ENCODE peak calls at places on chromosomes 3 and 15, in six cellular contexts. One of them, this sample, is unnamed.

GRCh38 chr15:61906961-61907752 is 153.1 kb downstream of the VPS13C start:
- DNase-seq in H1: no peak
- DNase-seq in H9: no peak
- DNase-seq in trophoblast cell: no peak
- DNase-seq in IMR-90: peak
- DNase-seq in mesenchymal stem cell: no peak
- DNase-seq in this sample: no peak

GRCh38 chr3:8658326-8659212 is 14.0 kb upstream of the SSUH2 start:
- DNase-seq in H9: no peak
- DNase-seq in H1: no peak
- DNase-seq in trophoblast cell: no peak
- DNase-seq in IMR-90: peak
- DNase-seq in mesenchymal stem cell: no peak
- DNase-seq in this sample: no peak

GRCh38 chr3:177968891-177969290 is 567.3 kb upstream of the KCNMB2 start:
- DNase-seq in mesenchymal stem cell: no peak
- DNase-seq in H1: no peak
- DNase-seq in IMR-90: peak
- DNase-seq in trophoblast cell: peak
- DNase-seq in H9: no peak
- DNase-seq in this sample: no peak

GRCh38 chr3:86418861-86419260 is 572.1 kb downstream of the VGLL3 start:
- DNase-seq in mesenchymal stem cell: no peak
- DNase-seq in H9: no peak
- DNase-seq in H1: no peak
- DNase-seq in trophoblast cell: no peak
- DNase-seq in IMR-90: no peak
- DNase-seq in this sample: no peak

GRCh38 chr3:180548050-180548449 is 53.9 kb upstream of the TTC14 start:
- DNase-seq in H1: no peak
- DNase-seq in IMR-90: no peak
- DNase-seq in trophoblast cell: no peak
- DNase-seq in mesenchymal stem cell: no peak
- DNase-seq in H9: no peak
- DNase-seq in this sample: no peak

GRCh38 chr3:116707531-116707930 is 2.0 kb upstream of the TUSC7 start:
- DNase-seq in H9: no peak
- DNase-seq in trophoblast cell: no peak
- DNase-seq in mesenchymal stem cell: no peak
- DNase-seq in IMR-90: no peak
- DNase-seq in H1: no peak
- DNase-seq in this sample: no peak

GRCh38 chr3:29282431-29283296 is 1.8 kb downstream of the RBMS3 start:
- DNase-seq in trophoblast cell: no peak
- DNase-seq in H1: no peak
- DNase-seq in IMR-90: peak
- DNase-seq in H9: no peak
- DNase-seq in mesenchymal stem cell: peak
- DNase-seq in this sample: no peak

GRCh38 chr3:29503969-29504368 is 223.1 kb downstream of the RBMS3 start:
- DNase-seq in H9: no peak
- DNase-seq in trophoblast cell: no peak
- DNase-seq in mesenchymal stem cell: peak
- DNase-seq in H1: no peak
- DNase-seq in IMR-90: peak
- DNase-seq in this sample: no peak

GRCh38 chr3:84108442-84108971 is 850.3 kb upstream of the CADM2 start:
- DNase-seq in H1: no peak
- DNase-seq in mesenchymal stem cell: peak
- DNase-seq in trophoblast cell: no peak
- DNase-seq in IMR-90: peak
- DNase-seq in H9: no peak
- DNase-seq in this sample: no peak

GRCh38 chr3:170585008-170585936 is 603 bp downstream of the SLC7A14 start:
- DNase-seq in H1: no peak
- DNase-seq in trophoblast cell: no peak
- DNase-seq in H9: peak
- DNase-seq in mesenchymal stem cell: peak
- DNase-seq in IMR-90: peak
- DNase-seq in this sample: no peak

GRCh38 chr15:56082263-56082761 is 88.9 kb upstream of the NEDD4 start:
- DNase-seq in H1: no peak
- DNase-seq in mesenchymal stem cell: no peak
- DNase-seq in trophoblast cell: peak
- DNase-seq in IMR-90: no peak
- DNase-seq in H9: no peak
- DNase-seq in this sample: no peak

GRCh38 chr3:187130346-187131066 is 8.8 kb downstream of the RPL39L start:
- DNase-seq in mesenchymal stem cell: peak
- DNase-seq in H9: no peak
- DNase-seq in IMR-90: peak
- DNase-seq in H1: no peak
- DNase-seq in trophoblast cell: no peak
- DNase-seq in this sample: no peak

GRCh38 chr3:14410501-14411165 is 8.2 kb downstream of the SLC6A6 start:
- DNase-seq in trophoblast cell: peak
- DNase-seq in IMR-90: peak
- DNase-seq in mesenchymal stem cell: peak
- DNase-seq in H1: no peak
- DNase-seq in H9: no peak
- DNase-seq in this sample: no peak

GRCh38 chr3:121629601-121630000 is 31.1 kb downstream of the HCLS1 start:
- DNase-seq in H9: no peak
- DNase-seq in IMR-90: no peak
- DNase-seq in H1: no peak
- DNase-seq in trophoblast cell: no peak
- DNase-seq in mesenchymal stem cell: no peak
- DNase-seq in this sample: no peak

GRCh38 chr15:53447053-53447574 is 312.3 kb downstream of the WDR72 start:
- DNase-seq in IMR-90: no peak
- DNase-seq in H1: no peak
- DNase-seq in H9: no peak
- DNase-seq in mesenchymal stem cell: no peak
- DNase-seq in trophoblast cell: no peak
- DNase-seq in this sample: no peak
- H3K9ac ChIP-seq in IMR-90: no peak
- H3K9ac ChIP-seq in H1: no peak
- H3K9ac ChIP-seq in H9: no peak
- H3K9ac ChIP-seq in mesenchymal stem cell: no peak
- H3K9ac ChIP-seq in trophoblast cell: no peak
- H3K9ac ChIP-seq in this sample: no peak

GRCh38 chr15:25860885-25861866 is 2.0 kb downstream of the ATP10A start:
- DNase-seq in IMR-90: no peak
- DNase-seq in trophoblast cell: no peak
- DNase-seq in mesenchymal stem cell: no peak
- DNase-seq in H1: no peak
- DNase-seq in H9: no peak
- DNase-seq in this sample: no peak

GRCh38 chr15:25863968-25864580 is 947 bp upstream of the ATP10A start:
- DNase-seq in trophoblast cell: no peak
- DNase-seq in IMR-90: no peak
- DNase-seq in mesenchymal stem cell: no peak
- DNase-seq in H1: no peak
- DNase-seq in H9: no peak
- DNase-seq in this sample: no peak

GRCh38 chr15:25862087-25862468 is 1.0 kb downstream of the ATP10A start:
- DNase-seq in mesenchymal stem cell: no peak
- DNase-seq in H1: no peak
- DNase-seq in H9: peak
- DNase-seq in IMR-90: peak
- DNase-seq in trophoblast cell: no peak
- DNase-seq in this sample: no peak

GRCh38 chr15:25863067-25863967 is at the start of gene ATP10A:
- DNase-seq in H1: no peak
- DNase-seq in IMR-90: peak
- DNase-seq in trophoblast cell: no peak
- DNase-seq in H9: peak
- DNase-seq in mesenchymal stem cell: peak
- DNase-seq in this sample: peak

GRCh38 chr15:25862469-25863066 is 559 bp downstream of the ATP10A start:
- DNase-seq in mesenchymal stem cell: no peak
- DNase-seq in H1: no peak
- DNase-seq in H9: peak
- DNase-seq in IMR-90: no peak
- DNase-seq in trophoblast cell: no peak
- DNase-seq in this sample: no peak
- H3K14ac ChIP-seq in mesenchymal stem cell: no peak
- H3K14ac ChIP-seq in H1: no peak
- H3K14ac ChIP-seq in H9: peak
- H3K14ac ChIP-seq in IMR-90: peak
- H3K14ac ChIP-seq in trophoblast cell: no peak
- H3K14ac ChIP-seq in this sample: peak

GRCh38 chr3:101827211-101828174 is 21.8 kb upstream of the NFKBIZ start:
- DNase-seq in trophoblast cell: peak
- DNase-seq in mesenchymal stem cell: peak
- DNase-seq in H1: no peak
- DNase-seq in IMR-90: peak
- DNase-seq in H9: peak
- DNase-seq in this sample: peak

GRCh38 chr3:101823525-101823924 is 25.8 kb upstream of the NFKBIZ start:
- DNase-seq in IMR-90: no peak
- DNase-seq in H9: no peak
- DNase-seq in mesenchymal stem cell: no peak
- DNase-seq in H1: no peak
- DNase-seq in trophoblast cell: no peak
- DNase-seq in this sample: no peak

GRCh38 chr3:101828289-101828688 is 21.0 kb upstream of the NFKBIZ start:
- DNase-seq in trophoblast cell: no peak
- DNase-seq in mesenchymal stem cell: no peak
- DNase-seq in H1: no peak
- DNase-seq in H9: no peak
- DNase-seq in IMR-90: no peak
- DNase-seq in this sample: no peak

GRCh38 chr3:101824691-101825090 is 24.6 kb upstream of the NFKBIZ start:
- DNase-seq in IMR-90: no peak
- DNase-seq in H1: no peak
- DNase-seq in H9: no peak
- DNase-seq in trophoblast cell: no peak
- DNase-seq in mesenchymal stem cell: no peak
- DNase-seq in this sample: no peak

DNA sequence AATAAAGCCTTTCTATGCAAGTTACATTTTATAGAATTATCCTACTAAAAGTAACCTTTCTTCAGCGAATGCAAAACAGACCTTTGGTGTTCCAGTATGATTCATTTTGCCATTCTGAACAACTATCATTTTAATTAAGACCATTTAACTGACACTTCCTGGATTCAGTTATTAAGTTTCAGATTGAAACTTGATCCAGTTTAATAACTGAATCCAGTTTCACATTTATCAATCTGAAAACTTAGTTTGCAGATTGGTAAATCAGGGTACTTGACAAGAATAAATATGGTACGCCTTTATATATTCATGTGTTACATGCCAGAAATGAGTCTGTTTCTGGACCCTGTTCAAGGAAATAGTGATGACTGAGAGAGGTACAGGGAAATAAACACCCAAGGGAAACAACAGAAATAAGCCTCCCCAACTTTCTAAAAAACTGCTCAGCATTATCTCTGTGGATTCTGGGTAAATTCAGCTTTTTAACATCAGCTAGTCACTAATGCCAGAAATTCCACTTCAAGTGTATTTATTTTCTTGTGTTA is 23.3 kb upstream of the NFKBIZ start:
- DNase-seq in mesenchymal stem cell: no peak
- DNase-seq in IMR-90: peak
- DNase-seq in H9: no peak
- DNase-seq in trophoblast cell: no peak
- DNase-seq in H1: no peak
- DNase-seq in this sample: no peak
- H3K9ac ChIP-seq in mesenchymal stem cell: peak
- H3K9ac ChIP-seq in IMR-90: no peak
- H3K9ac ChIP-seq in H9: no peak
- H3K9ac ChIP-seq in trophoblast cell: no peak
- H3K9ac ChIP-seq in H1: no peak
- H3K9ac ChIP-seq in this sample: no peak

GRCh38 chr15:93037341-93038063 is 51.5 kb downstream of the RGMA start:
- DNase-seq in trophoblast cell: no peak
- DNase-seq in H9: no peak
- DNase-seq in H1: no peak
- DNase-seq in IMR-90: no peak
- DNase-seq in mesenchymal stem cell: peak
- DNase-seq in this sample: no peak

GRCh38 chr15:93036922-93037321 is 52.1 kb downstream of the RGMA start:
- DNase-seq in trophoblast cell: no peak
- DNase-seq in IMR-90: no peak
- DNase-seq in mesenchymal stem cell: no peak
- DNase-seq in H9: peak
- DNase-seq in H1: no peak
- DNase-seq in this sample: no peak

GRCh38 chr15:93035953-93036810 is 52.8 kb downstream of the RGMA start:
- DNase-seq in trophoblast cell: no peak
- DNase-seq in H9: peak
- DNase-seq in H1: no peak
- DNase-seq in IMR-90: peak
- DNase-seq in mesenchymal stem cell: peak
- DNase-seq in this sample: no peak

GRCh38 chr15:93040288-93041158 is 48.5 kb downstream of the RGMA start:
- DNase-seq in mesenchymal stem cell: no peak
- DNase-seq in H1: no peak
- DNase-seq in IMR-90: no peak
- DNase-seq in H9: no peak
- DNase-seq in trophoblast cell: no peak
- DNase-seq in this sample: no peak

GRCh38 chr15:93038064-93038705 is 50.8 kb downstream of the RGMA start:
- DNase-seq in IMR-90: no peak
- DNase-seq in H1: no peak
- DNase-seq in mesenchymal stem cell: no peak
- DNase-seq in trophoblast cell: no peak
- DNase-seq in H9: no peak
- DNase-seq in this sample: no peak
- H3K14ac ChIP-seq in IMR-90: no peak
- H3K14ac ChIP-seq in H1: no peak
- H3K14ac ChIP-seq in mesenchymal stem cell: no peak
- H3K14ac ChIP-seq in trophoblast cell: no peak
- H3K14ac ChIP-seq in H9: no peak
- H3K14ac ChIP-seq in this sample: no peak

GRCh38 chr3:24180616-24181015 is 235.5 kb downstream of the NR1D2 start:
- DNase-seq in trophoblast cell: no peak
- DNase-seq in H1: no peak
- DNase-seq in H9: no peak
- DNase-seq in mesenchymal stem cell: no peak
- DNase-seq in IMR-90: no peak
- DNase-seq in this sample: no peak
- H3K9ac ChIP-seq in trophoblast cell: no peak
- H3K9ac ChIP-seq in H1: no peak
- H3K9ac ChIP-seq in H9: no peak
- H3K9ac ChIP-seq in mesenchymal stem cell: no peak
- H3K9ac ChIP-seq in IMR-90: no peak
- H3K9ac ChIP-seq in this sample: no peak

GRCh38 chr3:135981701-135982403 is 16.3 kb downstream of the PPP2R3A start:
- DNase-seq in trophoblast cell: no peak
- DNase-seq in IMR-90: no peak
- DNase-seq in mesenchymal stem cell: no peak
- DNase-seq in H9: no peak
- DNase-seq in H1: no peak
- DNase-seq in this sample: no peak
- H3K14ac ChIP-seq in trophoblast cell: no peak
- H3K14ac ChIP-seq in IMR-90: no peak
- H3K14ac ChIP-seq in mesenchymal stem cell: no peak
- H3K14ac ChIP-seq in H9: no peak
- H3K14ac ChIP-seq in H1: no peak
- H3K14ac ChIP-seq in this sample: no peak

GRCh38 chr15:99708563-99708962 is 24.7 kb downstream of the LYSMD4 start:
- DNase-seq in trophoblast cell: no peak
- DNase-seq in mesenchymal stem cell: peak
- DNase-seq in H1: no peak
- DNase-seq in IMR-90: peak
- DNase-seq in H9: no peak
- DNase-seq in this sample: no peak
- H3K9ac ChIP-seq in trophoblast cell: no peak
- H3K9ac ChIP-seq in mesenchymal stem cell: peak
- H3K9ac ChIP-seq in H1: no peak
- H3K9ac ChIP-seq in IMR-90: no peak
- H3K9ac ChIP-seq in H9: no peak
- H3K9ac ChIP-seq in this sample: peak